ENCODE peak calls at places on chromosome 21, in eight cellular contexts. One of them, this sample, is unnamed.

GRCh38 chr21:32366191-32366590 is 26.6 kb downstream of the URB1 start:
- DNase-seq in putamen: no peak
- DNase-seq in RPMI7951: no peak
- DNase-seq in cerebellar nuclear complex: no peak
- DNase-seq in GM12892: no peak
- DNase-seq in skeletal muscle cell: no peak
- DNase-seq in right cardiac atrium: no peak
- DNase-seq in NAMALWA: no peak
- DNase-seq in this sample: no peak

GRCh38 chr21:38631171-38631570 is 132.9 kb upstream of the ERG start:
- DNase-seq in putamen: peak; percentile 29
- DNase-seq in RPMI7951: peak; percentile 53
- DNase-seq in cerebellar nuclear complex: no peak
- DNase-seq in GM12892: no peak
- DNase-seq in skeletal muscle cell: peak; percentile 51
- DNase-seq in right cardiac atrium: no peak
- DNase-seq in NAMALWA: no peak
- DNase-seq in this sample: no peak

GRCh38 chr21:28884481-28884880 is 108.2 kb downstream of the LTN1 start:
- DNase-seq in putamen: no peak
- DNase-seq in RPMI7951: peak; percentile 5
- DNase-seq in cerebellar nuclear complex: no peak
- DNase-seq in GM12892: no peak
- DNase-seq in skeletal muscle cell: no peak
- DNase-seq in right cardiac atrium: no peak
- DNase-seq in NAMALWA: peak; percentile 65
- DNase-seq in this sample: peak; percentile 26

GRCh38 chr21:39463308-39463707 is 11.5 kb downstream of the SH3BGR start:
- DNase-seq in putamen: no peak
- DNase-seq in RPMI7951: no peak
- DNase-seq in cerebellar nuclear complex: no peak
- DNase-seq in GM12892: no peak
- DNase-seq in skeletal muscle cell: no peak
- DNase-seq in right cardiac atrium: no peak
- DNase-seq in NAMALWA: no peak
- DNase-seq in this sample: no peak

GRCh38 chr21:31281561-31281960 is 62.5 kb downstream of the TIAM1 start:
- DNase-seq in putamen: no peak
- DNase-seq in RPMI7951: no peak
- DNase-seq in cerebellar nuclear complex: no peak
- DNase-seq in GM12892: no peak
- DNase-seq in skeletal muscle cell: no peak
- DNase-seq in right cardiac atrium: no peak
- DNase-seq in NAMALWA: no peak
- DNase-seq in this sample: no peak

GRCh38 chr21:34110594-34111202 is 37.3 kb downstream of the MRPS6 start:
- DNase-seq in putamen: no peak
- DNase-seq in RPMI7951: no peak
- DNase-seq in cerebellar nuclear complex: no peak
- DNase-seq in GM12892: no peak
- DNase-seq in skeletal muscle cell: no peak
- DNase-seq in right cardiac atrium: no peak
- DNase-seq in NAMALWA: no peak
- DNase-seq in this sample: no peak

GRCh38 chr21:35136586-35137254 is 87.6 kb upstream of the RUNX1 start:
- DNase-seq in putamen: no peak
- DNase-seq in RPMI7951: peak; percentile 84
- DNase-seq in cerebellar nuclear complex: no peak
- DNase-seq in GM12892: no peak
- DNase-seq in skeletal muscle cell: no peak
- DNase-seq in right cardiac atrium: no peak
- DNase-seq in NAMALWA: no peak
- DNase-seq in this sample: peak; percentile 84

GRCh38 chr21:44989538-44989888 is 49.7 kb downstream of the SLX9 start:
- DNase-seq in putamen: no peak
- DNase-seq in RPMI7951: no peak
- DNase-seq in cerebellar nuclear complex: no peak
- DNase-seq in GM12892: no peak
- DNase-seq in skeletal muscle cell: no peak
- DNase-seq in right cardiac atrium: peak; percentile 50
- DNase-seq in NAMALWA: peak; percentile 68
- DNase-seq in this sample: no peak

GRCh38 chr21:42678618-42679295 is 25.3 kb downstream of the PDE9A start:
- DNase-seq in putamen: no peak
- DNase-seq in RPMI7951: no peak
- DNase-seq in cerebellar nuclear complex: no peak
- DNase-seq in GM12892: no peak
- DNase-seq in skeletal muscle cell: no peak
- DNase-seq in right cardiac atrium: no peak
- DNase-seq in NAMALWA: no peak
- DNase-seq in this sample: no peak